ENCODE peak calls at places on chromosomes 7 and 10, in nine cellular contexts. G is prostate gland, I is upper lobe of left lung, U is suprapubic skin, X is ovary, N is spleen, J is esophagus squamous epithelium, D is HepG2, P is A549. Q is an unnamed sample.

GRCh38 chr7:97017197-97018125 is 7.2 kb downstream of the DLX5 start:
- DNase-seq in G (no peak), I (no peak), U (no peak), X (no peak), N (no peak), J (no peak), D (no peak), P (no peak), Q (no peak)

GRCh38 chr10:100895896-100896295 is 16.9 kb upstream of the SLF2 start:
- DNase-seq in G (no peak), I (no peak), U (no peak), X (no peak), N (no peak), J (no peak), D (no peak), P (no peak), Q (no peak)

GRCh38 chr7:30254717-30255095 is 29.7 kb upstream of the ZNRF2 start:
- DNase-seq in G (no peak), I (no peak), U (no peak), X (no peak), N (no peak), J (no peak), D (no peak), P (no peak), Q (no peak)

GRCh38 chr7:18890134-18890533 is 227.3 kb downstream of the TWIST1 start:
- DNase-seq in G (no peak), I (no peak), U (no peak), X (no peak), N (no peak), J (no peak), D (no peak), P (no peak), Q (no peak)

GRCh38 chr10:128263891-128264688 is 137.9 kb upstream of the MKI67 start:
- DNase-seq in G (peak), I (peak), U (no peak), X (no peak), N (no peak), J (no peak), D (peak), P (peak), Q (peak)

GRCh38 chr7:17599733-17600685 is 301.6 kb downstream of the AHR start:
- DNase-seq in G (no peak), I (no peak), U (no peak), X (no peak), N (no peak), J (no peak), D (peak), P (peak), Q (no peak)

GRCh38 chr10:114544045-114544659 is 113.9 kb downstream of the ABLIM1 start:
- DNase-seq in G (no peak), I (peak), U (no peak), X (no peak), N (peak), J (peak), D (no peak), P (no peak), Q (no peak)

GRCh38 chr10:22251751-22252285 is 34.0 kb upstream of the EBLN1 start:
- DNase-seq in G (peak), I (peak), U (peak), X (peak), N (peak), J (no peak), D (no peak), P (peak), Q (peak)

GRCh38 chr10:37675449-37675848 is 182.0 kb downstream of the ZNF248 start:
- DNase-seq in G (no peak), I (no peak), U (no peak), X (no peak), N (no peak), J (no peak), D (no peak), P (no peak), Q (no peak)

GRCh38 chr10:133361227-133361626 is 3.4 kb upstream of the FUOM start:
- DNase-seq in G (no peak), I (no peak), U (no peak), X (no peak), N (no peak), J (no peak), D (no peak), P (no peak), Q (no peak)

GRCh38 chr10:11280187-11280932 is 262.7 kb downstream of the CELF2 start:
- DNase-seq in G (no peak), I (no peak), U (no peak), X (no peak), N (no peak), J (no peak), D (no peak), P (no peak), Q (peak)

GRCh38 chr10:91672021-91672608 is 39.2 kb upstream of the PPP1R3C start:
- DNase-seq in G (no peak), I (no peak), U (no peak), X (no peak), N (no peak), J (no peak), D (no peak), P (no peak), Q (no peak)

GRCh38 chr10:109961181-109962001 is 38.1 kb upstream of the XPNPEP1 start:
- DNase-seq in G (no peak), I (no peak), U (no peak), X (no peak), N (no peak), J (no peak), D (no peak), P (no peak), Q (no peak)

GRCh38 chr10:117237401-117237991 is 3.4 kb upstream of the SLC18A2 start:
- DNase-seq in G (no peak), I (peak), U (no peak), X (no peak), N (no peak), J (no peak), D (no peak), P (no peak), Q (no peak)

GRCh38 chr7:11427686-11428273 is 404.2 kb downstream of the THSD7A start:
- DNase-seq in G (peak), I (no peak), U (no peak), X (no peak), N (no peak), J (no peak), D (peak), P (peak), Q (no peak)

GRCh38 chr10:113000876-113001598 is 51.0 kb downstream of the TCF7L2 start:
- DNase-seq in G (peak), I (peak), U (no peak), X (peak), N (no peak), J (no peak), D (no peak), P (no peak), Q (peak)

GRCh38 chr10:33015798-33016547 is 57.9 kb upstream of the ITGB1 start:
- DNase-seq in G (no peak), I (no peak), U (no peak), X (no peak), N (no peak), J (no peak), D (no peak), P (peak), Q (no peak)

GRCh38 chr7:139646566-139646965 is 123.1 kb downstream of the CLEC2L start:
- DNase-seq in G (no peak), I (no peak), U (no peak), X (no peak), N (no peak), J (no peak), D (no peak), P (no peak), Q (no peak)

GRCh38 chr7:24881622-24882021 is 98.4 kb downstream of the OSBPL3 start:
- DNase-seq in G (no peak), I (no peak), U (no peak), X (no peak), N (no peak), J (no peak), D (peak), P (peak), Q (no peak)

GRCh38 chr7:149836434-149836833 is 1.7 kb upstream of the ZNF862 start:
- DNase-seq in G (no peak), I (no peak), U (no peak), X (no peak), N (no peak), J (no peak), D (no peak), P (no peak), Q (no peak)

GRCh38 chr7:6012355-6013104 is 3.5 kb downstream of the AIMP2 start:
- DNase-seq in G (no peak), I (peak), U (peak), X (no peak), N (no peak), J (no peak), D (no peak), P (no peak), Q (no peak)

GRCh38 chr7:159040912-159041711 is 103.6 kb downstream of the VIPR2 start:
- DNase-seq in G (no peak), I (no peak), U (peak), X (no peak), N (no peak), J (no peak), D (no peak), P (no peak), Q (peak)

GRCh38 chr10:8069627-8070026 is 15.1 kb downstream of the GATA3 start:
- DNase-seq in G (no peak), I (no peak), U (peak), X (no peak), N (no peak), J (no peak), D (no peak), P (no peak), Q (no peak)

GRCh38 chr7:41886906-41887311 is 184.0 kb upstream of the INHBA start:
- DNase-seq in G (no peak), I (no peak), U (peak), X (peak), N (no peak), J (no peak), D (no peak), P (no peak), Q (peak)

GRCh38 chr10:43037440-43037839 is 39.4 kb upstream of the RET start:
- DNase-seq in G (no peak), I (peak), U (peak), X (no peak), N (peak), J (no peak), D (no peak), P (no peak), Q (no peak)

GRCh38 chr10:29064665-29065064 is 224.2 kb upstream of the LYZL1 start:
- DNase-seq in G (no peak), I (no peak), U (no peak), X (no peak), N (no peak), J (no peak), D (no peak), P (peak), Q (no peak)

GRCh38 chr7:67821116-67821515 is 824.5 kb downstream of the TYW1 start:
- DNase-seq in G (no peak), I (no peak), U (no peak), X (no peak), N (no peak), J (no peak), D (no peak), P (no peak), Q (peak)
- TF ChIP-seq POLR2A in G (no peak), I (no peak), U (no peak), X (no peak), N (no peak), J (no peak), D (no peak), P (no peak), Q (no peak)

GRCh38 chr7:2928256-2928612 is 84.1 kb upstream of the GNA12 start:
- DNase-seq in G (no peak), I (peak), U (peak), X (no peak), N (no peak), J (no peak), D (no peak), P (no peak), Q (peak)

GRCh38 chr7:2927592-2927991 is 83.5 kb upstream of the GNA12 start:
- DNase-seq in G (no peak), I (peak), U (peak), X (no peak), N (peak), J (no peak), D (no peak), P (no peak), Q (peak)

GRCh38 chr7:2930310-2931033 is 86.4 kb upstream of the GNA12 start:
- DNase-seq in G (no peak), I (peak), U (peak), X (no peak), N (peak), J (no peak), D (no peak), P (no peak), Q (peak)

GRCh38 chr7:2929321-2930201 is 85.5 kb upstream of the GNA12 start:
- DNase-seq in G (no peak), I (peak), U (peak), X (no peak), N (peak), J (no peak), D (no peak), P (no peak), Q (peak)

DNA sequence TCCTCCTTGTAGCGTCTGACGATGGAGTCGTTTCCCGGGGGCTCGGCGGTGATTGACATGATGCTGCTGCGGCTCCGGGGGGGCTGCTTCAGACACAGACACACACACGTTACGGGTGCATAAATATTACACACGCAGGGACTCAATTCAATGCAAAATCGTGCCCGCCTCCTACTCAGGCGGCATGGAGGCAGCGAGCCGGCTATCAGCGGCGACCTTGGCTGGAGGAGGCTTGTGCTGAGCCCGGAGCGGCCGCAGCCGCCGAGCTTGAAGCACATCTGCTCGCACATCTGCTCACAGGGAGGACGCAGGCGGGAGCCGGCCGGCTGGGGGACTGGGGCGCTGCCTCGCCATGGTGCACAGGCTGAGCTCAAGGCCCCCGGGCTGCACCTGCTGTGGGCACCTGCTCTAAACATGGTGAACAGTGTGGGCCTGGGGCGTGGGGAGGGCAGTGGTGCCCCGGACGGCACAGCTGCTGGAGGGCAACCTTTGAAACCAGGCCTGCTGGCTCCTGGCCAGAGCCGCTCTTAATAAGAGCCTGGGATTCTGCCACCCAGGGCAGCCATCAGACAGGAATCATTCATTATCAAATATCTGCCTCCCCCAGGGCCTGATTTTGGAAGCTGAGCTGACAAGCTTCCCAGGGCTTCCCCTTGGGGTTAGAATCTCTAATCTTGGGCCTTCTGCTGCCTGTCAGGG is 84.7 kb upstream of the GNA12 start:
- DNase-seq in G (no peak), I (peak), U (peak), X (peak), N (peak), J (no peak), D (no peak), P (no peak), Q (no peak)
- TF ChIP-seq CTCF in G (no peak), I (no peak), U (no peak), X (no peak), N (no peak), J (no peak), D (no peak), P (no peak), Q (no peak)

GRCh38 chr7:50653997-50654425 is 88.8 kb upstream of the DDC start:
- DNase-seq in G (peak), I (peak), U (peak), X (peak), N (peak), J (no peak), D (no peak), P (no peak), Q (peak)
- TF ChIP-seq POLR2A in G (no peak), I (no peak), U (no peak), X (no peak), N (no peak), J (no peak), D (no peak), P (no peak), Q (no peak)

GRCh38 chr7:151736403-151736909 is 140.5 kb downstream of the PRKAG2 start:
- DNase-seq in G (peak), I (peak), U (peak), X (peak), N (no peak), J (no peak), D (peak), P (peak), Q (peak)
- TF ChIP-seq CTCF in G (no peak), I (peak), U (no peak), X (peak), N (no peak), J (peak), D (no peak), P (no peak), Q (no peak)

GRCh38 chr7:43906327-43907010 is at the start of gene URGCP:
- DNase-seq in G (peak), I (peak), U (peak), X (peak), N (peak), J (no peak), D (no peak), P (peak), Q (no peak)
- TF ChIP-seq POLR2A in G (no peak), I (no peak), U (no peak), X (no peak), N (no peak), J (no peak), D (no peak), P (peak), Q (no peak)

GRCh38 chr7:95045236-95045923 is 138.0 kb downstream of the PPP1R9A start:
- DNase-seq in G (no peak), I (peak), U (no peak), X (no peak), N (no peak), J (no peak), D (peak), P (peak), Q (no peak)
- TF ChIP-seq CTCF in G (no peak), I (peak), U (no peak), X (no peak), N (no peak), J (no peak), D (peak), P (peak), Q (no peak)

GRCh38 chr7:101015626-101016025 is 4.3 kb upstream of the MUC17 start:
- DNase-seq in G (no peak), I (no peak), U (no peak), X (no peak), N (no peak), J (no peak), D (no peak), P (no peak), Q (no peak)

GRCh38 chr7:101020444-101020843 is 563 bp downstream of the MUC17 start:
- DNase-seq in G (no peak), I (no peak), U (no peak), X (no peak), N (no peak), J (no peak), D (no peak), P (no peak), Q (no peak)

GRCh38 chr7:101012931-101013330 is 7.0 kb upstream of the MUC17 start:
- DNase-seq in G (no peak), I (no peak), U (no peak), X (no peak), N (no peak), J (no peak), D (no peak), P (no peak), Q (no peak)

GRCh38 chr7:101018271-101019167 is 1.4 kb upstream of the MUC17 start:
- DNase-seq in G (no peak), I (no peak), U (no peak), X (no peak), N (no peak), J (no peak), D (no peak), P (peak), Q (no peak)

GRCh38 chr7:101017099-101017777 is 2.6 kb upstream of the MUC17 start:
- DNase-seq in G (peak), I (peak), U (peak), X (peak), N (peak), J (no peak), D (peak), P (peak), Q (peak)
- TF ChIP-seq POLR2A in G (no peak), I (peak), U (no peak), X (no peak), N (no peak), J (no peak), D (no peak), P (no peak), Q (no peak)

DNA sequence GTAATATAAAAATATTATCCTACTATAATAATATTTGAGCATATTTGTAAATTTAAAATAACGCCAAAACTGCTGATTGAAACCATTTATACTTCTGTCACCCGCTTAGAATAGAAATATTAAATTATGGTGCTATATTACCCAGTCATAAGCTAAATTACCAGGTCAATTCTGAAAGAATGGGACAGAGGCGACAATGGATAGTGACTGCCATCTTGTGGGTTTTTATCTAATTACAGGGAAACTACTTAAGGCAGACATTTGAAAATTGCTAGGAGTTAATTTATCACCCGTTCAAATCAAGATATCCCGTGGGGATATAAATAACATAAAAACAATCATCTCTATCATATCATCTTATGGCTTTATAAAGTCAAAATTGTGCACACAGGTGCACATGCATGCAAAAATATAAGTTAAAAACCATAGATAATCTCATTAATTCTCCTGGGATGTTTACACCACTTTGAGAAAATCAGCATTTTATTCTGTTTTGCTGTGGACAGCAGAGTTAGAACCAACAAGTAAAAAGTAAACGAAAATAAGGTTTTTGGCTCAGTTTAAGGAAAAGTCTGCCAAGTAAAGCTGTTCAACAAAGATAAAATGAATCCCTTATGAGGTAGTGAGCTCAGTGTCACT is 41.3 kb upstream of the HPSE2 start:
- DNase-seq in G (no peak), I (no peak), U (no peak), X (no peak), N (no peak), J (no peak), D (peak), P (peak), Q (no peak)
- TF ChIP-seq CTCF in G (no peak), I (no peak), U (no peak), X (no peak), N (no peak), J (peak), D (peak), P (peak), Q (no peak)

DNA sequence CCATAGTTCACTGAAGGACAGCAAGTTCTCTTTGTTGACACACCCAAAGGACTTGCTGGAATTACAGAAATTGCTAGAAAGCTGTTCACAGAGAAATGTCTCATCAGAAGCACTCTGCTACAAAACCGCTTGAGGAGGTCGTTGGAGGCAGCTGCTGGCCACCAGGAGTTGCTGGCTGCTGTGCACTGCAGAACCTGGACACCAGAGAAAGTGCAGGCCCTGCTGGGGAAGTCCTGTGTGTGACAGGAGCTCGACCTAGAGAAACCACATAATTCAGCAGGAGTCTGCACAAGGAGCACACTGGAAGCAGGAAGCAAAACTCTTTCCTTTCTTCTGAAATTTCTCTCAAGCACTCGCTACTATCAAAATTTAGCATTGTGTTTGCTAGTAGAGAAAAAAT is 461.5 kb upstream of the GHITM start:
- DNase-seq in G (no peak), I (no peak), U (no peak), X (no peak), N (no peak), J (no peak), D (no peak), P (no peak), Q (no peak)
- TF ChIP-seq POLR2A in G (no peak), I (no peak), U (no peak), X (no peak), N (no peak), J (no peak), D (no peak), P (no peak), Q (no peak)